ENCODE peak calls at places on chromosome 10, in seven cellular contexts. R, Y, P, H, K, Q and J are unnamed samples.

GRCh38 chr10:99172130-99172738 is 63.4 kb downstream of the HPSE2 start:
- DNase-seq in H (peak; percentile 15), Y (no peak), K (peak; percentile 45), P (peak; percentile 46), Q (no peak), R (no peak), J (no peak)

GRCh38 chr10:132476146-132477065 is 61.2 kb upstream of the INPP5A start:
- DNase-seq in Y (peak; percentile 65), P (no peak), K (no peak), H (no peak), R (no peak), Q (no peak), J (peak; percentile 48)

GRCh38 chr10:47379901-47380300 is 4.2 kb downstream of the ZNF488 start:
- DNase-seq in R (no peak), Y (peak; percentile 46), K (no peak), P (no peak), H (no peak), Q (no peak), J (no peak)

GRCh38 chr10:122140941-122141623 is 130.0 kb upstream of the BTBD16 start:
- DNase-seq in P (no peak), K (peak; percentile 96), Q (no peak), H (peak; percentile 95), R (no peak), Y (peak; percentile 97), J (no peak)

GRCh38 chr10:23530079-23530478 is 91.2 kb downstream of the OTUD1 start:
- DNase-seq in H (no peak), P (no peak), Y (no peak), Q (no peak), R (peak; percentile 17), K (no peak), J (no peak)

GRCh38 chr10:119176166-119176565 is 2.4 kb downstream of the PRDX3 start:
- DNase-seq in K (peak; percentile 50), P (no peak), Q (no peak), H (no peak), Y (no peak), R (no peak), J (no peak)

GRCh38 chr10:16756561-16757221 is 60.5 kb downstream of the RSU1 start:
- DNase-seq in Y (no peak), R (no peak), H (no peak), Q (no peak), K (no peak), P (no peak), J (no peak)

GRCh38 chr10:79130846-79131245 is 62.1 kb downstream of the ZMIZ1 start:
- DNase-seq in H (no peak), P (no peak), K (no peak), Y (no peak), Q (no peak), R (no peak), J (no peak)

GRCh38 chr10:88828310-88828709 is 23.3 kb downstream of the ANKRD22 start:
- DNase-seq in Y (no peak), Q (no peak), R (no peak), P (no peak), H (no peak), K (no peak), J (no peak)